ENCODE peak calls at places on chromosome 7, in nine cellular contexts. One of them, this sample, is unnamed.

GRCh38 chr7:20539201-20539600 is 76.3 kb upstream of the ABCB5 start:
- DNase-seq in uterus: no peak
- DNase-seq in heart left ventricle: no peak
- DNase-seq in prostate gland: no peak
- DNase-seq in esophagus muscularis mucosa: no peak
- DNase-seq in A549: peak; percentile 52
- DNase-seq in HCT116: peak; percentile 35
- DNase-seq in stomach: no peak
- DNase-seq in IMR-90: no peak
- DNase-seq in this sample: no peak

GRCh38 chr7:10888861-10889260 is 84.8 kb upstream of the PHF14 start:
- DNase-seq in uterus: no peak
- DNase-seq in heart left ventricle: no peak
- DNase-seq in prostate gland: no peak
- DNase-seq in esophagus muscularis mucosa: no peak
- DNase-seq in A549: no peak
- DNase-seq in HCT116: no peak
- DNase-seq in stomach: no peak
- DNase-seq in IMR-90: no peak
- DNase-seq in this sample: no peak

GRCh38 chr7:157664034-157664433 is 327.2 kb downstream of the DNAJB6 start:
- DNase-seq in uterus: no peak
- DNase-seq in heart left ventricle: no peak
- DNase-seq in prostate gland: no peak
- DNase-seq in esophagus muscularis mucosa: no peak
- DNase-seq in A549: no peak
- DNase-seq in HCT116: no peak
- DNase-seq in stomach: no peak
- DNase-seq in IMR-90: no peak
- DNase-seq in this sample: peak; percentile 58

GRCh38 chr7:129494041-129494440 is 8.3 kb upstream of the SMKR1 start:
- DNase-seq in uterus: no peak
- DNase-seq in heart left ventricle: no peak
- DNase-seq in prostate gland: no peak
- DNase-seq in esophagus muscularis mucosa: no peak
- DNase-seq in A549: no peak
- DNase-seq in HCT116: no peak
- DNase-seq in stomach: no peak
- DNase-seq in IMR-90: peak; percentile 98
- DNase-seq in this sample: no peak

GRCh38 chr7:46321556-46322205 is 400.6 kb upstream of the IGFBP3 start:
- DNase-seq in uterus: no peak
- DNase-seq in heart left ventricle: no peak
- DNase-seq in prostate gland: no peak
- DNase-seq in esophagus muscularis mucosa: no peak
- DNase-seq in A549: peak; percentile 31
- DNase-seq in HCT116: no peak
- DNase-seq in stomach: no peak
- DNase-seq in IMR-90: peak; percentile 68
- DNase-seq in this sample: no peak

GRCh38 chr7:5452470-5452899 is 28.9 kb upstream of the TNRC18 start:
- DNase-seq in uterus: no peak
- DNase-seq in heart left ventricle: no peak
- DNase-seq in prostate gland: no peak
- DNase-seq in esophagus muscularis mucosa: no peak
- DNase-seq in A549: no peak
- DNase-seq in HCT116: no peak
- DNase-seq in stomach: peak; percentile 41
- DNase-seq in IMR-90: no peak
- DNase-seq in this sample: no peak

GRCh38 chr7:128176696-128177095 is 64.4 kb upstream of the LEP start:
- DNase-seq in uterus: no peak
- DNase-seq in heart left ventricle: no peak
- DNase-seq in prostate gland: no peak
- DNase-seq in esophagus muscularis mucosa: no peak
- DNase-seq in A549: no peak
- DNase-seq in HCT116: no peak
- DNase-seq in stomach: no peak
- DNase-seq in IMR-90: no peak
- DNase-seq in this sample: no peak

GRCh38 chr7:156592124-156592884 is 48.3 kb upstream of the RNF32 start:
- DNase-seq in uterus: no peak
- DNase-seq in heart left ventricle: no peak
- DNase-seq in prostate gland: no peak
- DNase-seq in esophagus muscularis mucosa: no peak
- DNase-seq in A549: no peak
- DNase-seq in HCT116: no peak
- DNase-seq in stomach: no peak
- DNase-seq in IMR-90: no peak
- DNase-seq in this sample: no peak

GRCh38 chr7:150432915-150433892 is 17.2 kb upstream of the GIMAP8 start:
- DNase-seq in uterus: no peak
- DNase-seq in heart left ventricle: no peak
- DNase-seq in prostate gland: no peak
- DNase-seq in esophagus muscularis mucosa: no peak
- DNase-seq in A549: no peak
- DNase-seq in HCT116: no peak
- DNase-seq in stomach: no peak
- DNase-seq in IMR-90: no peak
- DNase-seq in this sample: no peak

GRCh38 chr7:43764039-43764789 is 5.7 kb downstream of the BLVRA start:
- DNase-seq in uterus: peak; percentile 49
- DNase-seq in heart left ventricle: peak; percentile 44
- DNase-seq in prostate gland: peak; percentile 46
- DNase-seq in esophagus muscularis mucosa: peak; percentile 91
- DNase-seq in A549: peak; percentile 42
- DNase-seq in HCT116: no peak
- DNase-seq in stomach: peak; percentile 56
- DNase-seq in IMR-90: no peak
- DNase-seq in this sample: peak; percentile 84

GRCh38 chr7:66522518-66522917 is 106.2 kb upstream of the KCTD7 start:
- DNase-seq in uterus: no peak
- DNase-seq in heart left ventricle: peak; percentile 39
- DNase-seq in prostate gland: no peak
- DNase-seq in esophagus muscularis mucosa: no peak
- DNase-seq in A549: peak; percentile 41
- DNase-seq in HCT116: no peak
- DNase-seq in stomach: no peak
- DNase-seq in IMR-90: no peak
- DNase-seq in this sample: peak; percentile 70

GRCh38 chr7:64879097-64879730 is 23.9 kb upstream of the ZNF273 start:
- DNase-seq in uterus: no peak
- DNase-seq in heart left ventricle: peak; percentile 8
- DNase-seq in prostate gland: no peak
- DNase-seq in esophagus muscularis mucosa: peak; percentile 64
- DNase-seq in A549: no peak
- DNase-seq in HCT116: no peak
- DNase-seq in stomach: peak; percentile 15
- DNase-seq in IMR-90: no peak
- DNase-seq in this sample: no peak

GRCh38 chr7:77665161-77665560 is 31.1 kb upstream of the RSBN1L start:
- DNase-seq in uterus: no peak
- DNase-seq in heart left ventricle: no peak
- DNase-seq in prostate gland: no peak
- DNase-seq in esophagus muscularis mucosa: no peak
- DNase-seq in A549: no peak
- DNase-seq in HCT116: no peak
- DNase-seq in stomach: no peak
- DNase-seq in IMR-90: peak; percentile 52
- DNase-seq in this sample: no peak
- H3K4me1 ChIP-seq in uterus: no peaks in the 10 kb centered on the region
- H3K4me1 ChIP-seq in heart left ventricle: peaks cover 7% of the 10 kb centered on the region
- H3K4me1 ChIP-seq in prostate gland: peaks cover 5% of the 10 kb centered on the region
- H3K4me1 ChIP-seq in esophagus muscularis mucosa: no peaks in the 10 kb centered on the region
- H3K4me1 ChIP-seq in A549: peaks cover 2% of the 10 kb centered on the region
- H3K4me1 ChIP-seq in HCT116: no peaks in the 10 kb centered on the region
- H3K4me1 ChIP-seq in stomach: no peaks in the 10 kb centered on the region
- H3K4me1 ChIP-seq in IMR-90: peaks cover 8% of the 10 kb centered on the region
- H3K4me1 ChIP-seq in this sample: no peaks in the 10 kb centered on the region

DNA sequence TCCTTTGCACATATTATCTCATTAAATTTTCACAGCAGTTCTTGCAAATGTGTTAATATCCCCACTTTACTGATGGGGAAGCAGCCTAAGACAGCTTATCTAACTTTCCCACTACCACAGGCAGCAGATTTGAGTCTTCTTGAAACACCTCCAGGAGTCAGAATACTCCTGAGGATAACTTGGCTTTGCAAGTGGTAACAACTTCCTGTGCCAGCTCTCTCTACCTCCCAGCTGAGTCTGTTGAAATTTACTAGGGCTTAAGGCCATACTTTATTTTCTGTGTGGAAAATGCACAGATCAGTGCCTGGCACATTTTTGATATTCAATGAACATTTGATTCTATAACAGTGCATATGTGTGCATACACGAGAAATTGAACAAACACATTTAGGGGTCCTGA is 136.1 kb upstream of the COBL start:
- DNase-seq in uterus: no peak
- DNase-seq in heart left ventricle: no peak
- DNase-seq in prostate gland: no peak
- DNase-seq in esophagus muscularis mucosa: no peak
- DNase-seq in A549: no peak
- DNase-seq in HCT116: no peak
- DNase-seq in stomach: no peak
- DNase-seq in IMR-90: no peak
- DNase-seq in this sample: no peak
- TF ChIP-seq POLR2A in uterus: no peak
- TF ChIP-seq POLR2A in heart left ventricle: no peak
- TF ChIP-seq POLR2A in prostate gland: no peak
- TF ChIP-seq POLR2A in esophagus muscularis mucosa: no peak
- TF ChIP-seq POLR2A in A549: no peak
- TF ChIP-seq POLR2A in HCT116: no peak
- TF ChIP-seq POLR2A in stomach: no peak
- TF ChIP-seq POLR2A in IMR-90: no peak
- TF ChIP-seq POLR2A in this sample: no peak

DNA sequence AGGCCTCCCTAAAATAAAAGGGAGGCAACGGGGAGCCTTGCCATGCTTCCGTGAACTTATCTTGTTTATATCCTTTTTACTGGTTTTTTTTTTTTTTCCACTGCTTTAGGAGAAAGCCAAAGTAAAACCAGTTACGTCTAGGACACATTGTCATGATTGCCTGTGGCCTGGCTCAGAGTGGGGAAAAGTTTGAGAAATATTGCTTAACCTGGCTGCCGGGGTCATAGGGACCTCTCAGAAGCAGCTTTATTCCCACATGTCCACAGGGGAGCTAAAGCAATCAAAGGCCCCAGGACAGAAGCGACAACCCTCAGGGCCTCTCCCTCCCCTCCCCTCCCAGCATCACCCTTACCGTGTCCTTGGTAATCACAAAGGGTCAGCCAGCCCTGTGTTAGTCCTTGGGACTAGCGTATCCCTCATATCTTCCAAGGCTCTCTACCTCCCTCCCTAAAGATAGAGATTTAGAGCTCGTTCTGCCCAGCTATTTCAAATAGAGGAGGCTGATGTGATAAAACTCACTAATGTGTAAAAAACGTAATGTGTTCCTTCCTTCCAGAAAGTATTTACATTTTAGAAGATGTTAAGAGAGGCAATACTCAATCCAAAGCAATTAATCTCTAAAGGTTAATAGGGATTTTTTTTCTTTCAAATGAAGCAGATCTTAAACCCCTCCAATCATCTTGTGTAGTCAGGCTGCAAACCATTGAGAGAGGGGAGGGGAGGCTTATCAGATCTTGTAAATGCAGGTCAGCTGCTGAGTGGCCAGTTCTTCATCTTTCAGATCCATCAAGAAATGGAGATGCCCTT is 64.8 kb upstream of the PRKAR2B start:
- DNase-seq in uterus: peak; percentile 45
- DNase-seq in heart left ventricle: no peak
- DNase-seq in prostate gland: no peak
- DNase-seq in esophagus muscularis mucosa: no peak
- DNase-seq in A549: no peak
- DNase-seq in HCT116: no peak
- DNase-seq in stomach: no peak
- DNase-seq in IMR-90: no peak
- DNase-seq in this sample: no peak
- H3K4me1 ChIP-seq in uterus: no peaks in the 10 kb centered on the region
- H3K4me1 ChIP-seq in heart left ventricle: peaks cover 11% of the 10 kb centered on the region
- H3K4me1 ChIP-seq in prostate gland: no peaks in the 10 kb centered on the region
- H3K4me1 ChIP-seq in esophagus muscularis mucosa: no peaks in the 10 kb centered on the region
- H3K4me1 ChIP-seq in A549: no peaks in the 10 kb centered on the region
- H3K4me1 ChIP-seq in HCT116: no peaks in the 10 kb centered on the region
- H3K4me1 ChIP-seq in stomach: no peaks in the 10 kb centered on the region
- H3K4me1 ChIP-seq in IMR-90: peaks cover 2% of the 10 kb centered on the region
- H3K4me1 ChIP-seq in this sample: no peaks in the 10 kb centered on the region

GRCh38 chr7:106424476-106425016 is 139.8 kb upstream of the NAMPT start:
- DNase-seq in uterus: no peak
- DNase-seq in heart left ventricle: no peak
- DNase-seq in prostate gland: no peak
- DNase-seq in esophagus muscularis mucosa: no peak
- DNase-seq in A549: no peak
- DNase-seq in HCT116: no peak
- DNase-seq in stomach: no peak
- DNase-seq in IMR-90: no peak
- DNase-seq in this sample: no peak

GRCh38 chr7:106426803-106427202 is 142.0 kb upstream of the NAMPT start:
- DNase-seq in uterus: no peak
- DNase-seq in heart left ventricle: no peak
- DNase-seq in prostate gland: no peak
- DNase-seq in esophagus muscularis mucosa: no peak
- DNase-seq in A549: no peak
- DNase-seq in HCT116: no peak
- DNase-seq in stomach: no peak
- DNase-seq in IMR-90: no peak
- DNase-seq in this sample: no peak

GRCh38 chr7:106423111-106423510 is 138.3 kb upstream of the NAMPT start:
- DNase-seq in uterus: no peak
- DNase-seq in heart left ventricle: no peak
- DNase-seq in prostate gland: no peak
- DNase-seq in esophagus muscularis mucosa: no peak
- DNase-seq in A549: no peak
- DNase-seq in HCT116: no peak
- DNase-seq in stomach: no peak
- DNase-seq in IMR-90: no peak
- DNase-seq in this sample: no peak

GRCh38 chr7:106423836-106424475 is 139.2 kb upstream of the NAMPT start:
- DNase-seq in uterus: no peak
- DNase-seq in heart left ventricle: no peak
- DNase-seq in prostate gland: no peak
- DNase-seq in esophagus muscularis mucosa: no peak
- DNase-seq in A549: no peak
- DNase-seq in HCT116: no peak
- DNase-seq in stomach: no peak
- DNase-seq in IMR-90: no peak
- DNase-seq in this sample: no peak

DNA sequence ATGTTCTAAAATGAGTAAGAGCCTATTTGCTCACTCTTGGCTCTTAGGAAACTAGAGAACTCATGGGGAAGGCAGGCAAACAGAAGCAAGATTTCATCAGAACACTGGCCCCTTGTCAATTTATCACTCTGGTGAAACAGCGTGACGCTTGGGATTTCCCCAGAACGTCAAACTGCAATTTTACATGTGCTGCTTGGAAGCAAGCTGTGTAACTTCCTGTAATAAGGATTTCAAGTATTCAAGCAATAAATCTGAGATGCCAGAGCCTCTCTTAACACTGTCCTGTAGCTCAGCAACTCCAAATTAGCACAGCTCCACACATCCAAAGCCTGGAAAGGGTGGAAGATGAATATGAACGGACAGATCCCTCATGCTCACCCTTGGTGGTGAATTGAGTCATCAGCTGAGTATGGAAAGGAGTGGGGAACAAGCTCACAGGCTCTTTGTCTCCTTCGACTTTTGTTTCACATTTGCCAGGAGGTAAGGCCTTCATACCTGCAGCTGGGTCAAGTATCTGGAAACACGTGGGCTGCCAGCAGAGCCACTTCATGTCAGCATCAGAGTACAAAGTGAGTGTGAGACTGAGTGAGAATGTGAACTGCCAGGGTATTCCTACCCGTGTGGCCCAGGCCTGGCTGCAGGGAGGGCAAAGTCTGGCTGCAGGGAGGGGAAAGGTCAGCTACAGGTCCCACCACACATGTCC is 140.4 kb upstream of the NAMPT start:
- DNase-seq in uterus: peak; percentile 87
- DNase-seq in heart left ventricle: peak; percentile 67
- DNase-seq in prostate gland: peak; percentile 89
- DNase-seq in esophagus muscularis mucosa: peak; percentile 97
- DNase-seq in A549: peak; percentile 91
- DNase-seq in HCT116: no peak
- DNase-seq in stomach: peak; percentile 78
- DNase-seq in IMR-90: peak; percentile 100
- DNase-seq in this sample: no peak
- TF ChIP-seq POLR2A in uterus: no peak
- TF ChIP-seq POLR2A in heart left ventricle: no peak
- TF ChIP-seq POLR2A in prostate gland: peak; percentile 20
- TF ChIP-seq POLR2A in esophagus muscularis mucosa: no peak
- TF ChIP-seq POLR2A in A549: no peak
- TF ChIP-seq POLR2A in HCT116: no peak
- TF ChIP-seq POLR2A in stomach: no peak
- TF ChIP-seq POLR2A in IMR-90: no peak
- TF ChIP-seq POLR2A in this sample: no peak